ENCODE peak calls at places on chromosomes 13 and 19, in seven cellular contexts. C, A, W, V, I, B and R are unnamed samples.

GRCh38 chr19:10412257-10412977 is 7.9 kb upstream of the PDE4A start:
- DNase-seq in B (no peak), W (no peak), I (no peak), V (no peak), A (no peak), C (no peak), R (no peak)

GRCh38 chr19:15331419-15332310 is 674 bp downstream of the BRD4 start:
- DNase-seq in I (no peak), B (peak; percentile 21), A (peak; percentile 41), C (peak; percentile 83), W (peak; percentile 85), V (peak; percentile 67), R (peak; percentile 46)

GRCh38 chr13:112150352-112150751 is 83.4 kb downstream of the SOX1 start:
- DNase-seq in A (no peak), V (peak; percentile 64), B (no peak), I (no peak), W (peak; percentile 86), C (no peak), R (no peak)

GRCh38 chr13:36436811-36437210 is 4.5 kb downstream of the CCNA1 start:
- DNase-seq in V (no peak), A (no peak), B (no peak), I (no peak), C (no peak), W (no peak), R (no peak)

GRCh38 chr19:56748443-56748842 is 76.9 kb upstream of the ZNF835 start:
- DNase-seq in W (no peak), V (no peak), B (peak; percentile 9), A (no peak), C (no peak), I (no peak), R (no peak)

GRCh38 chr19:48698046-48698445 is 2.3 kb downstream of the FUT2 start:
- DNase-seq in I (peak; percentile 63), A (peak; percentile 88), W (no peak), B (no peak), V (no peak), C (no peak), R (peak; percentile 37)

GRCh38 chr13:21310220-21310619 is 133.8 kb downstream of the MRPL57 start:
- DNase-seq in B (no peak), I (peak; percentile 56), V (no peak), C (no peak), W (no peak), A (no peak), R (peak; percentile 81)

GRCh38 chr13:89748716-89749115 is 1598.8 kb upstream of the MIR17HG start:
- DNase-seq in I (peak; percentile 8), B (no peak), C (no peak), W (no peak), V (no peak), A (no peak), R (no peak)

GRCh38 chr19:18408053-18408476 is 10.6 kb upstream of the LRRC25 start:
- DNase-seq in W (peak; percentile 80), B (no peak), I (no peak), A (peak; percentile 82), C (no peak), V (no peak), R (no peak)

GRCh38 chr13:25468330-25469178 is 96.8 kb downstream of the ATP8A2 start:
- DNase-seq in W (no peak), I (peak; percentile 20), C (no peak), V (no peak), B (peak; percentile 54), A (no peak), R (peak; percentile 36)

GRCh38 chr19:13172335-13173128 is 22.3 kb downstream of the IER2 start:
- DNase-seq in I (peak; percentile 79), V (peak; percentile 84), B (no peak), A (peak; percentile 92), W (peak; percentile 88), C (peak; percentile 89), R (peak; percentile 72)

GRCh38 chr19:13176345-13176744 is 26.1 kb downstream of the IER2 start:
- DNase-seq in C (no peak), A (no peak), W (no peak), I (peak; percentile 74), V (no peak), B (no peak), R (no peak)

GRCh38 chr19:13171146-13171545 is 20.9 kb downstream of the IER2 start:
- DNase-seq in W (no peak), I (no peak), V (no peak), C (no peak), A (no peak), B (no peak), R (no peak)

GRCh38 chr19:13169769-13170168 is 19.6 kb downstream of the IER2 start:
- DNase-seq in A (peak; percentile 83), W (no peak), C (no peak), V (no peak), I (peak; percentile 48), B (no peak), R (peak; percentile 89)

DNA sequence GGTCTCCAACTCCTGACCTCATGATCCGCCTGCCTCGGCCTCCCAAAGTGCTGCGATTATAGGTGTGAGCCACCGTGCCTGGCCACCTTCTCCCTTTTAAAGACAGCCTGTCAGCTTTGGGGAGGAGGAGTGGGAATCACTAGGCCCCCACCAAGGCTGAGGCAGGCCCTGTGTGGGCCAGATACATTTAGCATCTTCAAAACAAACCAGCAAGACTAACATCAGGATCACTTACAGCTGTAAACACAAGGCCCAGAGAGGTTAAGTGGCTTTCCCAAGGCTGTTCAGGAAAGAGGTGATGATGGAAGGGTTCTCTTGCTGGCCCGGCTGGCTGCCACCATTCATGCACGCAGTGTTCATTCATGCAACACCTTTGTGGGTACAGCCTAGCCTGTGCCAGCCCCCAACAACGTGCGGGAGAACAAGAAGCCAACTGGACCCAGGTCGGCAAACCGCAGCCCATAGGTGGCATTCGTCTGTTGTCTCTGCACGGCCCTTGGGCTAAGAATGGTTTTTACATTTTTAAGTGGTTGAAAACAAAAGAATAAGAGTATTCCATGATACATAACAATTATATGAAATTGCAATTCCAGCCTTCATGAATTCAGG is 23.0 kb downstream of the IER2 start:
- DNase-seq in B (no peak), W (no peak), C (no peak), I (no peak), V (no peak), A (no peak), R (no peak)
- H3K4me1 ChIP-seq in B (no peaks in the 10 kb centered on the region), W (peaks cover 24% of the 10 kb centered on the region), C (peaks cover 14% of the 10 kb centered on the region), I (peaks cover 23% of the 10 kb centered on the region), V (peaks cover 14% of the 10 kb centered on the region), A (peaks cover 29% of the 10 kb centered on the region), R (peaks cover 29% of the 10 kb centered on the region)

GRCh38 chr19:2108251-2109016 is 11.7 kb downstream of the IZUMO4 start:
- DNase-seq in A (no peak), I (no peak), B (no peak), W (no peak), V (no peak), C (no peak), R (no peak)
- H3K4me1 ChIP-seq in A (no peaks in the 10 kb centered on the region), I (peaks cover under 1% of the 10 kb centered on the region), B (no peaks in the 10 kb centered on the region), W (no peaks in the 10 kb centered on the region), V (no peaks in the 10 kb centered on the region), C (no peaks in the 10 kb centered on the region), R (peaks cover 9% of the 10 kb centered on the region)

GRCh38 chr13:54972838-54973237 is 1944.2 kb downstream of the OLFM4 start:
- DNase-seq in C (no peak), A (no peak), V (no peak), I (no peak), W (no peak), B (no peak), R (no peak)
- H3K4me1 ChIP-seq in C (no peaks in the 10 kb centered on the region), A (no peaks in the 10 kb centered on the region), V (no peaks in the 10 kb centered on the region), I (no peaks in the 10 kb centered on the region), W (no peaks in the 10 kb centered on the region), B (no peaks in the 10 kb centered on the region), R (no peaks in the 10 kb centered on the region)

DNA sequence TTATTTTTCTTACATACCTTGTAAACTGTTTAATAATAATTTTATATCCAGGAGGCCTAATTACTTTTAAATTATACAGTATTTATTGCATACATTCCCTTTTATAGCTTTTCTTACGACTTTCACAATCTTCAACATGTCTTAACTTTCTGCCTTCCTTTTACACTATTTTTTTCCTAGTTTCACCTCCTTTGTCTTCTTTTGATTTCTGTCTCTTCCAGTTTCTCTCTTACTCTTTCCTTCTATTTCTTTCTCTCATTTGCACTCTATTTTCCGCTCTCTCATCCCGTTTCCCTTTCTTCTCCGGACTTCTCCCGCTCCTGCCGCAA is 11.5 kb downstream of the ZNF552 start:
- DNase-seq in A (no peak), V (no peak), W (no peak), B (no peak), I (no peak), C (no peak), R (no peak)
- H3K4me1 ChIP-seq in A (peaks cover 12% of the 10 kb centered on the region), V (peaks cover 12% of the 10 kb centered on the region), W (peaks cover 20% of the 10 kb centered on the region), B (peaks cover 13% of the 10 kb centered on the region), I (peaks cover 11% of the 10 kb centered on the region), C (peaks cover 22% of the 10 kb centered on the region), R (peaks cover 49% of the 10 kb centered on the region)

GRCh38 chr13:96109125-96109524 is 19.2 kb downstream of the HS6ST3 start:
- DNase-seq in B (no peak), W (no peak), A (no peak), I (no peak), C (no peak), V (no peak), R (no peak)

GRCh38 chr13:96100457-96101220 is 10.7 kb downstream of the HS6ST3 start:
- DNase-seq in V (no peak), I (no peak), C (no peak), W (no peak), A (no peak), B (no peak), R (no peak)

GRCh38 chr13:96104516-96104915 is 14.6 kb downstream of the HS6ST3 start:
- DNase-seq in B (no peak), A (no peak), C (no peak), W (no peak), I (no peak), V (no peak), R (no peak)
- H3K4me1 ChIP-seq in B (no peaks in the 10 kb centered on the region), A (no peaks in the 10 kb centered on the region), C (no peaks in the 10 kb centered on the region), W (no peaks in the 10 kb centered on the region), I (no peaks in the 10 kb centered on the region), V (no peaks in the 10 kb centered on the region), R (no peaks in the 10 kb centered on the region)

GRCh38 chr19:44848036-44848804 is 2.1 kb downstream of the NECTIN2 start:
- DNase-seq in A (peak; percentile 25), I (peak; percentile 42), W (no peak), V (no peak), B (peak; percentile 24), C (peak; percentile 57), R (no peak)

GRCh38 chr19:44850641-44851109 is 4.6 kb downstream of the NECTIN2 start:
- DNase-seq in W (no peak), A (no peak), I (no peak), V (no peak), C (peak; percentile 47), B (no peak), R (no peak)

GRCh38 chr19:44848805-44849457 is 2.8 kb downstream of the NECTIN2 start:
- DNase-seq in B (peak; percentile 33), A (no peak), V (no peak), W (no peak), C (peak; percentile 62), I (no peak), R (no peak)

GRCh38 chr19:44847144-44848035 is 1.3 kb downstream of the NECTIN2 start:
- DNase-seq in W (peak; percentile 89), V (peak; percentile 80), A (peak; percentile 86), I (peak; percentile 39), C (peak; percentile 80), B (peak; percentile 43), R (peak; percentile 86)

GRCh38 chr19:44851427-44851826 is 5.3 kb downstream of the NECTIN2 start:
- DNase-seq in A (no peak), W (no peak), V (no peak), C (no peak), I (no peak), B (no peak), R (no peak)
- H3K4me1 ChIP-seq in A (no peaks in the 10 kb centered on the region), W (peaks cover 26% of the 10 kb centered on the region), V (peaks cover 9% of the 10 kb centered on the region), C (peaks cover 46% of the 10 kb centered on the region), I (peaks cover 26% of the 10 kb centered on the region), B (peaks cover 17% of the 10 kb centered on the region), R (peaks cover 10% of the 10 kb centered on the region)